ENCODE peak calls at places on chromosome 2, in five cellular contexts. One of them, this sample, is unnamed.

GRCh38 chr2:98869868-98870267 is 66.2 kb downstream of the CRACDL start:
- DNase-seq in left ventricle myocardium inferior: no peak
- DNase-seq in ovary: no peak
- DNase-seq in left lung: peak; percentile 83
- DNase-seq in A549: no peak
- DNase-seq in this sample: peak; percentile 92

GRCh38 chr2:237932731-237933131 is 34.1 kb upstream of the UBE2F start:
- DNase-seq in left ventricle myocardium inferior: no peak
- DNase-seq in ovary: no peak
- DNase-seq in left lung: no peak
- DNase-seq in A549: no peak
- DNase-seq in this sample: no peak

GRCh38 chr2:235518317-235519090 is 24.7 kb downstream of the AGAP1 start:
- DNase-seq in left ventricle myocardium inferior: no peak
- DNase-seq in ovary: no peak
- DNase-seq in left lung: peak; percentile 17
- DNase-seq in A549: no peak
- DNase-seq in this sample: no peak

GRCh38 chr2:143297182-143297581 is 168.0 kb downstream of the ARHGAP15 start:
- DNase-seq in left ventricle myocardium inferior: no peak
- DNase-seq in ovary: no peak
- DNase-seq in left lung: no peak
- DNase-seq in A549: no peak
- DNase-seq in this sample: no peak

GRCh38 chr2:218993345-218994315 is at the start of gene CRYBA2:
- DNase-seq in left ventricle myocardium inferior: no peak
- DNase-seq in ovary: no peak
- DNase-seq in left lung: no peak
- DNase-seq in A549: no peak
- DNase-seq in this sample: peak; percentile 66

GRCh38 chr2:15223887-15224286 is 337.2 kb downstream of the NBAS start:
- DNase-seq in left ventricle myocardium inferior: no peak
- DNase-seq in ovary: no peak
- DNase-seq in left lung: no peak
- DNase-seq in A549: peak; percentile 47
- DNase-seq in this sample: no peak

GRCh38 chr2:20762945-20763683 is 59.8 kb downstream of the LDAH start:
- DNase-seq in left ventricle myocardium inferior: no peak
- DNase-seq in ovary: no peak
- DNase-seq in left lung: no peak
- DNase-seq in A549: no peak
- DNase-seq in this sample: no peak

GRCh38 chr2:29115797-29116781 is 874 bp downstream of the CLIP4 start:
- DNase-seq in left ventricle myocardium inferior: peak; percentile 56
- DNase-seq in ovary: peak; percentile 72
- DNase-seq in left lung: peak; percentile 92
- DNase-seq in A549: peak; percentile 82
- DNase-seq in this sample: peak; percentile 91

GRCh38 chr2:29236074-29236473 is 120.9 kb downstream of the CLIP4 start:
- DNase-seq in left ventricle myocardium inferior: no peak
- DNase-seq in ovary: no peak
- DNase-seq in left lung: no peak
- DNase-seq in A549: no peak
- DNase-seq in this sample: no peak

GRCh38 chr2:30722936-30723725 is 84.1 kb downstream of the CAPN13 start:
- DNase-seq in left ventricle myocardium inferior: no peak
- DNase-seq in ovary: no peak
- DNase-seq in left lung: no peak
- DNase-seq in A549: no peak
- DNase-seq in this sample: peak; percentile 16

GRCh38 chr2:176096986-176097819 is 2.4 kb upstream of the HOXD12 start:
- DNase-seq in left ventricle myocardium inferior: peak; percentile 51
- DNase-seq in ovary: peak; percentile 34
- DNase-seq in left lung: peak; percentile 56
- DNase-seq in A549: peak; percentile 84
- DNase-seq in this sample: peak; percentile 80

GRCh38 chr2:169265581-169265980 is 96.8 kb downstream of the LRP2 start:
- DNase-seq in left ventricle myocardium inferior: no peak
- DNase-seq in ovary: no peak
- DNase-seq in left lung: no peak
- DNase-seq in A549: no peak
- DNase-seq in this sample: no peak

GRCh38 chr2:43003702-43004101 is 211.3 kb upstream of the HAAO start:
- DNase-seq in left ventricle myocardium inferior: no peak
- DNase-seq in ovary: no peak
- DNase-seq in left lung: no peak
- DNase-seq in A549: no peak
- DNase-seq in this sample: no peak

GRCh38 chr2:17208511-17208910 is 309.7 kb downstream of the RAD51AP2 start:
- DNase-seq in left ventricle myocardium inferior: no peak
- DNase-seq in ovary: no peak
- DNase-seq in left lung: no peak
- DNase-seq in A549: no peak
- DNase-seq in this sample: no peak

GRCh38 chr2:194004590-194005206 is 1652.3 kb upstream of the SLC39A10 start:
- DNase-seq in left ventricle myocardium inferior: no peak
- DNase-seq in ovary: no peak
- DNase-seq in left lung: no peak
- DNase-seq in A549: no peak
- DNase-seq in this sample: no peak

GRCh38 chr2:4618141-4618540 is 914.8 kb downstream of the DCDC2C start:
- DNase-seq in left ventricle myocardium inferior: no peak
- DNase-seq in ovary: no peak
- DNase-seq in left lung: no peak
- DNase-seq in A549: no peak
- DNase-seq in this sample: no peak

GRCh38 chr2:173373286-173373685 is 18.6 kb downstream of the CDCA7 start:
- DNase-seq in left ventricle myocardium inferior: no peak
- DNase-seq in ovary: no peak
- DNase-seq in left lung: no peak
- DNase-seq in A549: no peak
- DNase-seq in this sample: no peak

GRCh38 chr2:176107731-176108181 is 676 bp downstream of the HOXD11 start:
- DNase-seq in left ventricle myocardium inferior: no peak
- DNase-seq in ovary: no peak
- DNase-seq in left lung: no peak
- DNase-seq in A549: no peak
- DNase-seq in this sample: no peak

GRCh38 chr2:148568597-148568996 is 76.0 kb upstream of the EPC2 start:
- DNase-seq in left ventricle myocardium inferior: no peak
- DNase-seq in ovary: no peak
- DNase-seq in left lung: no peak
- DNase-seq in A549: no peak
- DNase-seq in this sample: no peak

GRCh38 chr2:225994748-225995405 is 595.4 kb downstream of the NYAP2 start:
- DNase-seq in left ventricle myocardium inferior: no peak
- DNase-seq in ovary: no peak
- DNase-seq in left lung: no peak
- DNase-seq in A549: peak; percentile 19
- DNase-seq in this sample: no peak

GRCh38 chr2:67733517-67733916 is 329.3 kb downstream of the C1D start:
- DNase-seq in left ventricle myocardium inferior: no peak
- DNase-seq in ovary: no peak
- DNase-seq in left lung: no peak
- DNase-seq in A549: peak; percentile 30
- DNase-seq in this sample: peak; percentile 67

DNA sequence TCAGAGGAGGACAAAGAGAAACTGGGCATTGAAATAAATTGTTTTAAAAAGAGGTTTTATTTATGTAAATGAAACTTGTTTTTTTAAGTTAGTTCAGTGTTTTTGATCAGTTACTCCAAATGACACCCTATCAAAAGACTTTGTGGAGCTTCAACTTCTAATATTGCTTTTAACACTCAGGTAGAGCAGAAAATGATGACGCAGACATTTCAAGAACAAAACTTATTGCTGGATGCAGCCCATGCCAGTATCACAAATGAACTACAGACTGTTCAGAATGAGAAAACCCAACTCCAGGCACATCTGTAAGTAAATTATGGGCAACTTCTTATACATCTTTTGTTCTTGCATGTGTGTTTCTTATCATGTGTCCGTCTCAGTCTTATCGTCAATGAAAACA is 36.4 kb downstream of the CCDC150 start:
- DNase-seq in left ventricle myocardium inferior: no peak
- DNase-seq in ovary: no peak
- DNase-seq in left lung: no peak
- DNase-seq in A549: no peak
- DNase-seq in this sample: no peak
- H3K9me3 ChIP-seq in left ventricle myocardium inferior: no peaks in the 10 kb centered on the region
- H3K9me3 ChIP-seq in ovary: no peaks in the 10 kb centered on the region
- H3K9me3 ChIP-seq in left lung: no peaks in the 10 kb centered on the region
- H3K9me3 ChIP-seq in A549: no peaks in the 10 kb centered on the region
- H3K9me3 ChIP-seq in this sample: no peaks in the 10 kb centered on the region

GRCh38 chr2:66445781-66446177 is 10.9 kb downstream of the MEIS1 start:
- DNase-seq in left ventricle myocardium inferior: no peak
- DNase-seq in ovary: no peak
- DNase-seq in left lung: no peak
- DNase-seq in A549: no peak
- DNase-seq in this sample: no peak
- H3K4me3 ChIP-seq in left ventricle myocardium inferior: peak overlapping the region; percentile 81
- H3K4me3 ChIP-seq in ovary: peak overlapping the region; percentile 49
- H3K4me3 ChIP-seq in left lung: peak overlapping the region; percentile 31
- H3K4me3 ChIP-seq in A549: no peak overlapping the region
- H3K4me3 ChIP-seq in this sample: peak overlapping the region; percentile 67

DNA sequence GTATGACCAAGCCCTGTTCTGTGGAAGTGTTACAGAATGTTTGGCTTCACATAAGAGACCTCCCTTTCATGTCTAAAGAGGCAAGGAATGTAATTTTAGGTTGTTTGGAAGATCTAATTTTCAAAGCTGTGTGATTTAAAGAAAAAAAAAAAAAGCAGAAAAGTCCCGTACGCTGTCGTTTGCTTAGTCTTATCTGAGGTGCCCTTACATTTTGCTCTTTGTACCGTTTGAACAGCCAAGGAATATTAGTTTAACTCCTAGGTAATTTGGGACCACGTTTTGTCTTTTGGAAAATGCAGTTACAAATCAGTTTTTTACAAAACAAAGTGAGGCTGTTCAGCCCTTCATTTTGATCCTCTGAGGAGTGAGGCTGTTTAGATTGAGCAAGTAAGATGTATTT is 136.0 kb downstream of the FMNL2 start:
- DNase-seq in left ventricle myocardium inferior: no peak
- DNase-seq in ovary: no peak
- DNase-seq in left lung: no peak
- DNase-seq in A549: no peak
- DNase-seq in this sample: no peak
- H3K9me3 ChIP-seq in left ventricle myocardium inferior: no peaks in the 10 kb centered on the region
- H3K9me3 ChIP-seq in ovary: no peaks in the 10 kb centered on the region
- H3K9me3 ChIP-seq in left lung: no peaks in the 10 kb centered on the region
- H3K9me3 ChIP-seq in A549: no peaks in the 10 kb centered on the region
- H3K9me3 ChIP-seq in this sample: no peaks in the 10 kb centered on the region

DNA sequence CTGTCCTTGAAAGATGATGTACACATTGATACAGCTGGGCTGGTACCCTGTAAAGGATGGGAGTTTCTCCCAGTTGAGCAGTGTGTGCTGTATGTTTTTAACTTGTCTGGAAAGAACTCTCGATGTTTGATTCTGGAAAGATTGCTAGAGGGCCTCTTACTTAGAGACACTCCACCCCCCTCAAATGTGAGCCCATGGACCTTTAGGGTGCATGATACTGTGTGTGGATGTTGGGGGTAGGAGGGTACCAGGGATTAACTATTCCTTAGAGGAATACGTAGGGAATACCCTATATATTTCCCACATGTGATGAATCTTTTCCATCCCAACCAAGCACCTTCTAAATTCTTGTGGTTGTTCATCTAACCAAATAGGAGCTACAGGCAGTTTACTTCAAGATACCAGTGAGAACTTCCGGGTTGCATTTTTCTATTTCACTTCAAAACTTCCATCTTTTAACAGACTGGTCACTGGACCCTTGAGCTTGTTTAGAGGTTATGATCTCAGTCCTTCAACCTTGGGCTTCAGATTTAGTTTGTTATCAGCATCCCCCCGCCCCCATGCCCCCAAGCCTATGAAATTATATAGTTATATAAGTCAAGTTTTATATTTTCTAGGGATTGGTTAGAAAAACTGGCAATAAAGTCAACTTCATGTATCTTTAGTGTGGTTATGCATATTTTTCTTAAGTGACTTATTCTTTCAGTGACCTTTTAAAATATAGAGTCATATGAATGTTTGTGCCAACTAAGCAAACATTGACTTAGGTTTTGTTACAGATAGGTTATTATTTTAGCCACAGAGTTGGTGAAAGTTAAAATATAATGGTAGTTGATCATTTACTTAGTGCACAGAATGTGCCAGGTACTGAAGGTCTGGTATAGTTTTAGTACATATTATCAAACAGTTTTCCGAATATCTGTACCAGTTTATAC is 18.2 kb downstream of the AFTPH start:
- DNase-seq in left ventricle myocardium inferior: no peak
- DNase-seq in ovary: no peak
- DNase-seq in left lung: no peak
- DNase-seq in A549: peak; percentile 22
- DNase-seq in this sample: no peak
- H3K4me3 ChIP-seq in left ventricle myocardium inferior: no peak overlapping the region
- H3K4me3 ChIP-seq in ovary: no peak overlapping the region
- H3K4me3 ChIP-seq in left lung: no peak overlapping the region
- H3K4me3 ChIP-seq in A549: peak overlapping the region; percentile 12
- H3K4me3 ChIP-seq in this sample: no peak overlapping the region

GRCh38 chr2:89850481-89850880 is 1159.0 kb downstream of the RPIA start:
- DNase-seq in left ventricle myocardium inferior: no peak
- DNase-seq in ovary: no peak
- DNase-seq in left lung: no peak
- DNase-seq in A549: no peak
- DNase-seq in this sample: no peak

GRCh38 chr2:89848763-89849162 is 1157.3 kb downstream of the RPIA start:
- DNase-seq in left ventricle myocardium inferior: no peak
- DNase-seq in ovary: no peak
- DNase-seq in left lung: no peak
- DNase-seq in A549: no peak
- DNase-seq in this sample: no peak

GRCh38 chr2:89850881-89851582 is 1159.6 kb downstream of the RPIA start:
- DNase-seq in left ventricle myocardium inferior: no peak
- DNase-seq in ovary: no peak
- DNase-seq in left lung: no peak
- DNase-seq in A549: no peak
- DNase-seq in this sample: no peak

GRCh38 chr2:89848114-89848513 is 1156.6 kb downstream of the RPIA start:
- DNase-seq in left ventricle myocardium inferior: no peak
- DNase-seq in ovary: no peak
- DNase-seq in left lung: no peak
- DNase-seq in A549: no peak
- DNase-seq in this sample: no peak

GRCh38 chr2:89849731-89850130 is 1158.3 kb downstream of the RPIA start:
- DNase-seq in left ventricle myocardium inferior: no peak
- DNase-seq in ovary: no peak
- DNase-seq in left lung: no peak
- DNase-seq in A549: no peak
- DNase-seq in this sample: no peak
- H3K9me3 ChIP-seq in left ventricle myocardium inferior: no peaks in the 10 kb centered on the region
- H3K9me3 ChIP-seq in ovary: no peaks in the 10 kb centered on the region
- H3K9me3 ChIP-seq in left lung: no peaks in the 10 kb centered on the region
- H3K9me3 ChIP-seq in A549: no peaks in the 10 kb centered on the region
- H3K9me3 ChIP-seq in this sample: no peaks in the 10 kb centered on the region